ENCODE peak calls at places on chromosomes 13 and 19, in eight cellular contexts. J, X, A, K, B, D, M and C are unnamed samples.

GRCh38 chr13:113646921-113647340 is 11.1 kb downstream of the ATP4B start:
- DNase-seq in J (no peak), X (no peak), A (no peak), K (peak), B (no peak), D (no peak), M (no peak), C (no peak)

GRCh38 chr19:50969413-50969760 is at the start of gene KLK6:
- DNase-seq in J (no peak), X (no peak), A (no peak), K (no peak), B (no peak), D (peak), M (no peak), C (peak)

GRCh38 chr13:104086759-104087158 is 1020.5 kb upstream of the SLC10A2 start:
- DNase-seq in J (no peak), X (no peak), A (no peak), K (no peak), B (no peak), D (no peak), M (no peak), C (no peak)

GRCh38 chr19:46392252-46392801 is 21.0 kb downstream of the CCDC8 start:
- DNase-seq in J (no peak), X (no peak), A (no peak), K (no peak), B (no peak), D (no peak), M (no peak), C (no peak)

GRCh38 chr19:8494158-8494557 is 8.3 kb downstream of the PRAM1 start:
- DNase-seq in J (no peak), X (no peak), A (no peak), K (no peak), B (peak), D (no peak), M (no peak), C (no peak)

GRCh38 chr13:66992183-66992582 is 238.0 kb downstream of the PCDH9 start:
- DNase-seq in J (no peak), X (no peak), A (peak), K (no peak), B (no peak), D (no peak), M (no peak), C (no peak)

GRCh38 chr19:58434217-58434616 is 5.7 kb downstream of the ZNF132 start:
- DNase-seq in J (no peak), X (no peak), A (no peak), K (no peak), B (no peak), D (no peak), M (no peak), C (no peak)

GRCh38 chr13:77356155-77356554 is 29.3 kb upstream of the MYCBP2 start:
- DNase-seq in J (no peak), X (no peak), A (no peak), K (no peak), B (no peak), D (no peak), M (no peak), C (no peak)

GRCh38 chr19:29771708-29772415 is 39.9 kb upstream of the CCNE1 start:
- DNase-seq in J (no peak), X (peak), A (peak), K (no peak), B (peak), D (peak), M (peak), C (peak)

GRCh38 chr13:70080030-70080429 is 27.6 kb upstream of the ATXN8OS start:
- DNase-seq in J (no peak), X (peak), A (no peak), K (no peak), B (no peak), D (no peak), M (no peak), C (no peak)

GRCh38 chr19:43457809-43458208 is 7.6 kb downstream of the LYPD3 start:
- DNase-seq in J (no peak), X (no peak), A (no peak), K (no peak), B (no peak), D (no peak), M (no peak), C (no peak)

GRCh38 chr13:26679411-26679810 is 81.2 kb downstream of the GPR12 start:
- DNase-seq in J (no peak), X (no peak), A (no peak), K (no peak), B (no peak), D (no peak), M (no peak), C (no peak)

GRCh38 chr13:113763961-113764792 is 5.2 kb downstream of the TMEM255B start:
- DNase-seq in J (no peak), X (no peak), A (no peak), K (no peak), B (no peak), D (no peak), M (no peak), C (no peak)

GRCh38 chr19:23527797-23528196 is 132.5 kb upstream of the ZNF91 start:
- DNase-seq in J (no peak), X (no peak), A (no peak), K (no peak), B (no peak), D (no peak), M (no peak), C (no peak)

GRCh38 chr13:93368705-93369104 is 142.1 kb downstream of the GPC6 start:
- DNase-seq in J (no peak), X (no peak), A (no peak), K (no peak), B (no peak), D (no peak), M (no peak), C (no peak)

GRCh38 chr13:42821437-42821836 is 40.1 kb downstream of the FAM216B start:
- DNase-seq in J (no peak), X (no peak), A (no peak), K (no peak), B (no peak), D (no peak), M (no peak), C (no peak)